ENCODE peak calls at places on chromosome 18, in six cellular contexts. W, R, D, F, E and V are unnamed samples.

GRCh38 chr18:44682871-44683221 is 2.2 kb downstream of the SETBP1 start:
- DNase-seq in W (no peak), R (no peak), D (no peak), F (no peak), E (no peak), V (no peak)

GRCh38 chr18:29962579-29962978 is 1080.0 kb downstream of the DSC3 start:
- DNase-seq in W (no peak), R (no peak), D (no peak), F (no peak), E (no peak), V (no peak)

GRCh38 chr18:42064109-42064508 is 109.1 kb downstream of the PIK3C3 start:
- DNase-seq in W (no peak), R (no peak), D (no peak), F (no peak), E (peak), V (no peak)

GRCh38 chr18:51510020-51510419 is 312.5 kb upstream of the MEX3C start:
- DNase-seq in W (no peak), R (no peak), D (no peak), F (no peak), E (no peak), V (no peak)

GRCh38 chr18:68779169-68779568 is 18.7 kb upstream of the CCDC102B start:
- DNase-seq in W (no peak), R (no peak), D (no peak), F (no peak), E (peak), V (peak)

GRCh38 chr18:75489493-75490190 is 62.1 kb upstream of the SMIM21 start:
- DNase-seq in W (no peak), R (no peak), D (peak), F (no peak), E (peak), V (peak)

GRCh38 chr18:55510809-55511208 is 77.2 kb downstream of the TCF4 start:
- DNase-seq in W (no peak), R (no peak), D (peak), F (no peak), E (peak), V (peak)

GRCh38 chr18:79936641-79937040 is 14.8 kb downstream of the SLC66A2 start:
- DNase-seq in W (no peak), R (peak), D (no peak), F (no peak), E (no peak), V (no peak)

GRCh38 chr18:10499230-10499629 is 26.6 kb upstream of the NAPG start:
- DNase-seq in W (no peak), R (no peak), D (no peak), F (no peak), E (no peak), V (no peak)

GRCh38 chr18:44740000-44740399 is 59.3 kb downstream of the SETBP1 start:
- DNase-seq in W (no peak), R (no peak), D (no peak), F (no peak), E (no peak), V (no peak)

GRCh38 chr18:3119401-3120323 is 100.1 kb downstream of the MYOM1 start:
- DNase-seq in W (no peak), R (peak), D (no peak), F (no peak), E (no peak), V (no peak)

GRCh38 chr18:23143059-23143831 is 8.0 kb downstream of the CABLES1 start:
- DNase-seq in W (no peak), R (peak), D (no peak), F (peak), E (no peak), V (peak)

GRCh38 chr18:3597159-3597977 is 147.4 kb downstream of the TGIF1 start:
- DNase-seq in W (no peak), R (no peak), D (no peak), F (no peak), E (peak), V (no peak)

GRCh38 chr18:47108373-47108772 is 41.9 kb downstream of the HDHD2 start:
- DNase-seq in W (no peak), R (no peak), D (no peak), F (no peak), E (no peak), V (no peak)

GRCh38 chr18:55988537-55988936 is 400.5 kb upstream of the TCF4 start:
- DNase-seq in W (no peak), R (no peak), D (peak), F (no peak), E (peak), V (peak)

DNA sequence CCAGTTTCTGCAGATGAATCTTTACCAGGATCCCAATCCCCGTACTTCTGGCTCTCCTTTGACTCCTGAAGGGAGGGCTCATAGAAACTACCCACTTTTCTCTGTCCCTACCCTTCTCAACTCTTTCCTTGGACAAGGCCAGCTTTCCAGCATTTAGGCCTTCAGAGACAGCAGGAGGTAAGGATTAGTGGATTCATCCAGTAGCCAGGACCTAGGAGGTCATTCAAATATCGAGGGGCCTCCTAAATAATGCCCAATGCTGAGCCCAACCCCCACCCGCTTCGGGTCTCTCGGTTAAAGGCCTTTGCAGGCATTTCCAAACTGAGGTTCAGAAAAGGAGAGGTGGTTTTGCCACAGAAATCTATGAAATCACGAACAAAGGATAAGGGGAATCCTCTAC is 4.7 kb upstream of the ZNF532 start:
- DNase-seq in W (no peak), R (no peak), D (no peak), F (no peak), E (no peak), V (no peak)
- H3K4me3 ChIP-seq in W (no peak), R (no peak), D (no peak), F (no peak), E (no peak), V (no peak)

GRCh38 chr18:8627540-8627939 is 18.3 kb downstream of the RAB12 start:
- DNase-seq in W (no peak), R (no peak), D (no peak), F (no peak), E (no peak), V (no peak)

GRCh38 chr18:8626414-8627106 is 17.3 kb downstream of the RAB12 start:
- DNase-seq in W (no peak), R (no peak), D (no peak), F (no peak), E (no peak), V (no peak)

GRCh38 chr18:8625693-8626092 is 16.5 kb downstream of the RAB12 start:
- DNase-seq in W (no peak), R (no peak), D (no peak), F (no peak), E (no peak), V (no peak)

GRCh38 chr18:8629602-8630001 is 20.4 kb downstream of the RAB12 start:
- DNase-seq in W (no peak), R (no peak), D (no peak), F (no peak), E (no peak), V (no peak)

DNA sequence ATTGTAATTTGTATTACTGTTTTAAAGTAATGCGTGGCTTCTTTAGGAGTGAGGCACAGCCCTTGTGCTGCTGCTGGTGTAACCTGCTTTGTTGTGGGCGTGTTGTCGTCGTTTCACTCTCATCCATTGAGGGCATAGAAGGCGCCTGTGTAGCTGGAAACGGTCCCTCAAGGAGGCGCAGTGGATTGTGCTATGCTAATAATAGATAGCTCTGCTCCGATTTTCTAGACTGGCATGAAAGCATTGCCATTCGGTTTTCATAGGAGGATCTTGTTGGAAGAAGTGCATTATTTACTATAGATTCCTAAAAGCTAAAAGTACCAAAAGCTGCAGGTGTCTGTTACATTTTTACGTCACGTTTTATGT is 17.9 kb downstream of the RAB12 start:
- DNase-seq in W (no peak), R (no peak), D (no peak), F (no peak), E (no peak), V (no peak)
- H3K4me3 ChIP-seq in W (no peak), R (no peak), D (no peak), F (no peak), E (no peak), V (no peak)

DNA sequence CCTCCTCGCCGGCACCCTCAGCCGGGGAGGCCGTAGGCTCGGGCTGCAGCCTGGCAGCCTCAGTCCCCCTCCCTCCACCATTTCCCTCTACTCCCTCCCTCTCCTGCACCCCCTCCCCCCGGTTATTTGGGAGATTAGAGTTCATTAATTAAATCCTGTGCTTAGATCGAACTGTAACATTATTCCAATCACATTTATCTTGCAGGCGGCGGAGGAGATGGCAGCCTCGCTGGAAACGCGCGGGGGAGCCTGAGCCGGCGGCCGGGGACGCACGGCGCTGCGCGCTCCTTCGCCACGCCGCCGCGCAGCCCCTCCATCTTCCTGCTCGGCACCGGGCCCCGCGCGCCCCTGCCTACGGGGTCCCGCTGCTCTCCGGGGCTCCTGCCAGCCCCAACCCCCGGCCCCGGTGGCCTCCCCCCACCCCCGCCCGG is at the start of gene ST8SIA3:
- DNase-seq in W (no peak), R (no peak), D (no peak), F (no peak), E (no peak), V (no peak)
- H3K4me3 ChIP-seq in W (no peak), R (no peak), D (no peak), F (no peak), E (no peak), V (no peak)

GRCh38 chr18:48851563-48851962 is 99.2 kb downstream of the SMAD7 start:
- DNase-seq in W (no peak), R (no peak), D (no peak), F (peak), E (no peak), V (no peak)
- H3K4me3 ChIP-seq in W (no peak), R (no peak), D (no peak), F (no peak), E (no peak), V (no peak)

DNA sequence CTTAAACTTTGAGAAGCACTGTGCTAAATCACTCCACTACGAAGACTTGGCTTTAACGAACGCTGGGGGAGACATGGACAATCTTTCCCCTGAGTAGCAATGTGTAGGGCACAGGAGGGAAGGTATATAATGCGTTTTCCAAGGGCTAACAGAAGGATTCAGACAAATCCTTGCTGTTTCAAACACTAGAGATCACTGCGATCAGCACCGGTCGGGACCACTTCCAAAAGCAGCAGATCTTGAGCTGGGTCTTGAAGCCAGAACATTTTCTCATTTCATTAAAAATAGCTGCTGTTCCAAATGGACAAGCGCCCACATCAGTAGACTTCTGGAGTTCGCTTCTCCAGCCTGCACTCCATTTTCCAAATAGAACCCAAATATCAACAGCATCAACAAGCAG is 65.1 kb upstream of the MAPRE2 start:
- DNase-seq in W (no peak), R (no peak), D (no peak), F (no peak), E (no peak), V (no peak)
- H3K4me3 ChIP-seq in W (no peak), R (peak), D (no peak), F (peak), E (no peak), V (no peak)